ENCODE peak calls at places on chromosomes 13 and 19, in four cellular contexts. N is stimulated activated CD8-positive, alpha-beta memory T cell treated with anti-CD3 and anti-CD28 coated beads, Interleukin-15, amount 100 ng/mL, for 4 hours; S is cardiac fibroblast; P is activated CD8-positive, alpha-beta T cell treated with anti-CD3 and anti-CD28 coated beads, Interleukin-2, amount 10 ng/mL, durations not matched to agents 7 days and 5 days. F is an unnamed sample.

GRCh38 chr13:29369060-29369743 is 226.3 kb downstream of the SLC7A1 start:
- DNase-seq in N (no peak), P (no peak), S (peak), F (no peak)

GRCh38 chr19:54335979-54336892 is 2.7 kb downstream of the LILRA4 start:
- DNase-seq in S (no peak), N (no peak), P (no peak), F (no peak)

GRCh38 chr13:63381078-63381859 is 1965.6 kb upstream of the PCDH20 start:
- DNase-seq in S (no peak), P (no peak), N (no peak), F (no peak)

GRCh38 chr19:13804830-13805683 is 9.8 kb downstream of the ZSWIM4 start:
- DNase-seq in S (no peak), N (no peak), P (no peak), F (no peak)

GRCh38 chr13:110445183-110445582 is 116.3 kb downstream of the RAB20 start:
- DNase-seq in N (no peak), S (no peak), P (no peak), F (no peak)

GRCh38 chr19:19201697-19202630 is 1.2 kb downstream of the NR2C2AP start:
- DNase-seq in S (no peak), P (no peak), N (no peak), F (no peak)

GRCh38 chr19:41688098-41688497 is at the start of gene CEACAM7:
- DNase-seq in S (no peak), N (no peak), P (peak), F (no peak)

GRCh38 chr13:45011198-45011597 is 21.9 kb downstream of the GPALPP1 start:
- DNase-seq in S (no peak), P (no peak), N (no peak), F (no peak)

GRCh38 chr19:18002347-18002850 is 5.6 kb upstream of the ARRDC2 start:
- DNase-seq in N (no peak), S (no peak), P (no peak), F (no peak)

GRCh38 chr19:7986321-7987083 is 18.9 kb downstream of the ELAVL1 start:
- DNase-seq in N (no peak), P (no peak), S (peak), F (no peak)

GRCh38 chr13:51698352-51698751 is 105.6 kb downstream of the DHRS12 start:
- DNase-seq in N (no peak), S (no peak), P (no peak), F (no peak)

GRCh38 chr19:28960986-28961705 is 251.8 kb downstream of the UQCRFS1 start:
- DNase-seq in P (no peak), N (no peak), S (peak), F (no peak)

GRCh38 chr13:38283346-38283745 is 66.3 kb upstream of the UFM1 start:
- DNase-seq in S (peak), N (no peak), P (no peak), F (no peak)

GRCh38 chr13:35256459-35257148 is 219.9 kb downstream of the MAB21L1 start:
- DNase-seq in P (no peak), N (no peak), S (no peak), F (no peak)

GRCh38 chr19:43572172-43572588 is 3.1 kb downstream of the XRCC1 start:
- DNase-seq in N (no peak), S (no peak), P (no peak), F (no peak)

GRCh38 chr19:49413348-49413747 is 9.9 kb downstream of the PTH2 start:
- DNase-seq in S (peak), P (no peak), N (no peak), F (no peak)

GRCh38 chr19:39046037-39046821 is 13.9 kb upstream of the FBXO27 start:
- DNase-seq in P (no peak), S (peak), N (no peak), F (no peak)

GRCh38 chr19:18364826-18365528 is 21.0 kb upstream of the GDF15 start:
- DNase-seq in N (no peak), S (peak), P (no peak), F (no peak)

GRCh38 chr13:45015300-45015699 is 26.0 kb downstream of the GPALPP1 start:
- DNase-seq in P (no peak), N (no peak), S (no peak), F (no peak)

F was measured in cerebellar nuclear complex.